ENCODE peak calls at places on chromosomes 11 and 22, in ten cellular contexts. G, S, Q, U, N, V, L, M, B and O are unnamed samples.

GRCh38 chr11:119651802-119652584 is 77.0 kb downstream of the NECTIN1 start:
- DNase-seq in N (no peak), L (no peak), S (no peak), M (no peak), Q (no peak), G (no peak), U (no peak), V (peak), B (no peak), O (no peak)

GRCh38 chr11:36305047-36305446 is 9.0 kb downstream of the PRR5L start:
- DNase-seq in G (no peak), Q (no peak), V (no peak), S (no peak), U (no peak), N (no peak), M (no peak), L (no peak), B (no peak), O (no peak)

GRCh38 chr22:47206185-47206584 is 443.7 kb downstream of the TBC1D22A start:
- DNase-seq in V (no peak), L (no peak), M (no peak), Q (no peak), S (no peak), G (no peak), B (no peak), N (no peak), U (no peak), O (no peak)

GRCh38 chr11:66616379-66617147 is at the start of gene RBM14:
- DNase-seq in U (peak), N (peak), S (peak), G (peak), M (peak), V (peak), B (peak), Q (peak), L (peak), O (peak)

GRCh38 chr22:43424201-43424600 is 12.4 kb downstream of the MPPED1 start:
- DNase-seq in N (no peak), Q (no peak), U (no peak), L (no peak), B (no peak), S (no peak), G (no peak), M (no peak), V (no peak), O (no peak)

GRCh38 chr11:92130432-92130831 is 94.2 kb upstream of the FAT3 start:
- DNase-seq in N (no peak), V (no peak), G (no peak), Q (no peak), B (no peak), M (peak), S (no peak), U (no peak), L (no peak), O (peak)

GRCh38 chr11:119664063-119664572 is 64.9 kb downstream of the NECTIN1 start:
- DNase-seq in N (no peak), B (no peak), V (no peak), L (no peak), G (peak), U (no peak), S (peak), Q (no peak), M (no peak), O (no peak)

GRCh38 chr11:1234054-1234720 is 11.3 kb downstream of the MUC5B start:
- DNase-seq in S (no peak), G (no peak), B (no peak), U (no peak), Q (no peak), N (no peak), V (no peak), L (no peak), M (no peak), O (no peak)

GRCh38 chr11:113387605-113388211 is at the start of gene ANKK1:
- DNase-seq in M (no peak), V (peak), U (no peak), S (no peak), N (no peak), L (no peak), Q (no peak), G (no peak), B (no peak), O (no peak)

GRCh38 chr11:114438303-114438702 is 964 bp upstream of the REXO2 start:
- DNase-seq in G (no peak), N (no peak), U (no peak), V (no peak), L (no peak), S (no peak), B (no peak), M (peak), Q (no peak), O (no peak)

GRCh38 chr22:30875481-30876215 is 92.9 kb downstream of the MORC2 start:
- DNase-seq in G (no peak), N (peak), V (no peak), U (no peak), Q (no peak), M (no peak), S (no peak), B (no peak), L (no peak), O (no peak)